ENCODE peak calls at places on chromosomes 2 and 18, in seven cellular contexts. One of them, this sample, is unnamed.
A peak's percentile ranks its signal among the peaks of the same experiment; 100 is the strongest.

GRCh38 chr2:198499539-198499938 is 695.1 kb downstream of the PLCL1 start:
- DNase-seq in effector memory CD4-positive, alpha-beta T cell: no peak
- DNase-seq in hepatocyte: peak; percentile 9
- DNase-seq in A549: no peak
- DNase-seq in IMR-90: peak; percentile 22
- DNase-seq in keratinocyte: no peak
- DNase-seq in small intestine: no peak
- DNase-seq in this sample: no peak

GRCh38 chr2:18518116-18519111 is 42.0 kb downstream of the RDH14 start:
- DNase-seq in effector memory CD4-positive, alpha-beta T cell: no peak
- DNase-seq in hepatocyte: peak; percentile 43
- DNase-seq in A549: no peak
- DNase-seq in IMR-90: peak; percentile 63
- DNase-seq in keratinocyte: no peak
- DNase-seq in small intestine: no peak
- DNase-seq in this sample: peak; percentile 55

GRCh38 chr2:212548459-212548815 is 9.8 kb upstream of the ERBB4 start:
- DNase-seq in effector memory CD4-positive, alpha-beta T cell: no peak
- DNase-seq in hepatocyte: peak; percentile 45
- DNase-seq in A549: peak; percentile 18
- DNase-seq in IMR-90: peak; percentile 28
- DNase-seq in keratinocyte: no peak
- DNase-seq in small intestine: peak; percentile 22
- DNase-seq in this sample: peak; percentile 56

GRCh38 chr2:127669056-127669455 is 6.3 kb downstream of the LIMS2 start:
- DNase-seq in effector memory CD4-positive, alpha-beta T cell: no peak
- DNase-seq in hepatocyte: no peak
- DNase-seq in A549: no peak
- DNase-seq in IMR-90: no peak
- DNase-seq in keratinocyte: no peak
- DNase-seq in small intestine: no peak
- DNase-seq in this sample: no peak

GRCh38 chr2:225608136-225608535 is 208.6 kb downstream of the NYAP2 start:
- DNase-seq in effector memory CD4-positive, alpha-beta T cell: no peak
- DNase-seq in hepatocyte: no peak
- DNase-seq in A549: no peak
- DNase-seq in IMR-90: no peak
- DNase-seq in keratinocyte: no peak
- DNase-seq in small intestine: no peak
- DNase-seq in this sample: no peak

GRCh38 chr18:49693276-49694005 is 119.9 kb downstream of the ACAA2 start:
- DNase-seq in effector memory CD4-positive, alpha-beta T cell: no peak
- DNase-seq in hepatocyte: no peak
- DNase-seq in A549: no peak
- DNase-seq in IMR-90: no peak
- DNase-seq in keratinocyte: no peak
- DNase-seq in small intestine: no peak
- DNase-seq in this sample: no peak

GRCh38 chr2:222842517-222843174 is 18.2 kb upstream of the ACSL3 start:
- DNase-seq in effector memory CD4-positive, alpha-beta T cell: no peak
- DNase-seq in hepatocyte: no peak
- DNase-seq in A549: peak; percentile 80
- DNase-seq in IMR-90: peak; percentile 74
- DNase-seq in keratinocyte: no peak
- DNase-seq in small intestine: no peak
- DNase-seq in this sample: no peak

GRCh38 chr2:193668557-193669323 is 1474.0 kb upstream of the TMEFF2 start:
- DNase-seq in effector memory CD4-positive, alpha-beta T cell: no peak
- DNase-seq in hepatocyte: no peak
- DNase-seq in A549: no peak
- DNase-seq in IMR-90: no peak
- DNase-seq in keratinocyte: no peak
- DNase-seq in small intestine: no peak
- DNase-seq in this sample: no peak

GRCh38 chr2:133379159-133379558 is 189.1 kb downstream of the NCKAP5 start:
- DNase-seq in effector memory CD4-positive, alpha-beta T cell: no peak
- DNase-seq in hepatocyte: no peak
- DNase-seq in A549: no peak
- DNase-seq in IMR-90: peak; percentile 20
- DNase-seq in keratinocyte: peak; percentile 79
- DNase-seq in small intestine: no peak
- DNase-seq in this sample: no peak

GRCh38 chr2:210541280-210541902 is 15.0 kb upstream of the CPS1 start:
- DNase-seq in effector memory CD4-positive, alpha-beta T cell: no peak
- DNase-seq in hepatocyte: peak; percentile 45
- DNase-seq in A549: no peak
- DNase-seq in IMR-90: peak; percentile 12
- DNase-seq in keratinocyte: no peak
- DNase-seq in small intestine: peak; percentile 71
- DNase-seq in this sample: no peak

GRCh38 chr18:46622999-46623398 is 34.0 kb downstream of the LOXHD1 start:
- DNase-seq in effector memory CD4-positive, alpha-beta T cell: no peak
- DNase-seq in hepatocyte: no peak
- DNase-seq in A549: peak; percentile 11
- DNase-seq in IMR-90: peak; percentile 15
- DNase-seq in keratinocyte: no peak
- DNase-seq in small intestine: no peak
- DNase-seq in this sample: no peak

GRCh38 chr2:133953524-133953923 is 300.3 kb upstream of the MGAT5 start:
- DNase-seq in effector memory CD4-positive, alpha-beta T cell: no peak
- DNase-seq in hepatocyte: no peak
- DNase-seq in A549: no peak
- DNase-seq in IMR-90: no peak
- DNase-seq in keratinocyte: no peak
- DNase-seq in small intestine: no peak
- DNase-seq in this sample: no peak

GRCh38 chr18:53984021-53984420 is 240.4 kb downstream of the MBD2 start:
- DNase-seq in effector memory CD4-positive, alpha-beta T cell: no peak
- DNase-seq in hepatocyte: no peak
- DNase-seq in A549: no peak
- DNase-seq in IMR-90: no peak
- DNase-seq in keratinocyte: peak; percentile 33
- DNase-seq in small intestine: no peak
- DNase-seq in this sample: peak; percentile 66

GRCh38 chr2:170215019-170215418 is 37.1 kb downstream of the MYO3B start:
- DNase-seq in effector memory CD4-positive, alpha-beta T cell: no peak
- DNase-seq in hepatocyte: no peak
- DNase-seq in A549: no peak
- DNase-seq in IMR-90: no peak
- DNase-seq in keratinocyte: no peak
- DNase-seq in small intestine: no peak
- DNase-seq in this sample: no peak

GRCh38 chr2:120738786-120739771 is 3.4 kb downstream of the GLI2 start:
- DNase-seq in effector memory CD4-positive, alpha-beta T cell: no peak
- DNase-seq in hepatocyte: no peak
- DNase-seq in A549: peak; percentile 67
- DNase-seq in IMR-90: no peak
- DNase-seq in keratinocyte: no peak
- DNase-seq in small intestine: no peak
- DNase-seq in this sample: no peak

DNA sequence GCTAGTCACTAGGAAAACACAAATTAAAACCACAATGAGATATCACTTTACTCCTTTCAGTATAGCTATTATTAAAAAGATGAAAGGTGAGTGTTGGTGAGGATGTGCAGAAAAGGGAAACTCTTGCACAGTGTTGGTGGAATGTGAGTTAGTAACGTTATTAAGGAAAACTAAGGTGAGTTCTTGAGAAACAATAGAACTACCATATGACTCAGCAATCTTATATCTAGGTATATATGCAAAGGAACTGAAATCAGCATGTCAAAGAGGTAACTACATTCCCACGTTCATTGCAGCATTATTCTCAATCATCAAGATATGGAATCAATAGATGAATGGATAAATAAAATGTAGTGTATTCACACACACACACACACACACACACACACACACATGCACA is 117.3 kb upstream of the HNMT start:
- DNase-seq in effector memory CD4-positive, alpha-beta T cell: no peak
- DNase-seq in hepatocyte: no peak
- DNase-seq in A549: no peak
- DNase-seq in IMR-90: no peak
- DNase-seq in keratinocyte: no peak
- DNase-seq in small intestine: no peak
- DNase-seq in this sample: no peak
- H3K4me3 ChIP-seq in effector memory CD4-positive, alpha-beta T cell: no peak overlapping the region
- H3K4me3 ChIP-seq in hepatocyte: no peak overlapping the region
- H3K4me3 ChIP-seq in A549: no peak overlapping the region
- H3K4me3 ChIP-seq in IMR-90: no peak overlapping the region
- H3K4me3 ChIP-seq in keratinocyte: peak overlapping the region; percentile 40
- H3K4me3 ChIP-seq in small intestine: no peak overlapping the region
- H3K4me3 ChIP-seq in this sample: no peak overlapping the region

GRCh38 chr2:217938038-217938437 is 64.8 kb downstream of the TNS1 start:
- DNase-seq in effector memory CD4-positive, alpha-beta T cell: no peak
- DNase-seq in hepatocyte: no peak
- DNase-seq in A549: no peak
- DNase-seq in IMR-90: no peak
- DNase-seq in keratinocyte: no peak
- DNase-seq in small intestine: no peak
- DNase-seq in this sample: no peak
- H3K4me3 ChIP-seq in effector memory CD4-positive, alpha-beta T cell: no peak overlapping the region
- H3K4me3 ChIP-seq in hepatocyte: no peak overlapping the region
- H3K4me3 ChIP-seq in A549: no peak overlapping the region
- H3K4me3 ChIP-seq in IMR-90: no peak overlapping the region
- H3K4me3 ChIP-seq in keratinocyte: no peak overlapping the region
- H3K4me3 ChIP-seq in small intestine: no peak overlapping the region
- H3K4me3 ChIP-seq in this sample: no peak overlapping the region

GRCh38 chr2:226903179-226903578 is 67.3 kb downstream of the RHBDD1 start:
- DNase-seq in effector memory CD4-positive, alpha-beta T cell: no peak
- DNase-seq in hepatocyte: no peak
- DNase-seq in A549: peak; percentile 18
- DNase-seq in IMR-90: peak; percentile 93
- DNase-seq in keratinocyte: no peak
- DNase-seq in small intestine: no peak
- DNase-seq in this sample: peak; percentile 88
- H3K4me3 ChIP-seq in effector memory CD4-positive, alpha-beta T cell: no peak overlapping the region
- H3K4me3 ChIP-seq in hepatocyte: no peak overlapping the region
- H3K4me3 ChIP-seq in A549: no peak overlapping the region
- H3K4me3 ChIP-seq in IMR-90: no peak overlapping the region
- H3K4me3 ChIP-seq in keratinocyte: no peak overlapping the region
- H3K4me3 ChIP-seq in small intestine: no peak overlapping the region
- H3K4me3 ChIP-seq in this sample: no peak overlapping the region

GRCh38 chr2:30236591-30237245 is 5.4 kb downstream of the LBH start:
- DNase-seq in effector memory CD4-positive, alpha-beta T cell: no peak
- DNase-seq in hepatocyte: no peak
- DNase-seq in A549: no peak
- DNase-seq in IMR-90: no peak
- DNase-seq in keratinocyte: no peak
- DNase-seq in small intestine: no peak
- DNase-seq in this sample: no peak

GRCh38 chr2:30237346-30238142 is 6.2 kb downstream of the LBH start:
- DNase-seq in effector memory CD4-positive, alpha-beta T cell: no peak
- DNase-seq in hepatocyte: no peak
- DNase-seq in A549: no peak
- DNase-seq in IMR-90: no peak
- DNase-seq in keratinocyte: no peak
- DNase-seq in small intestine: no peak
- DNase-seq in this sample: no peak

GRCh38 chr2:30235008-30235655 is 3.8 kb downstream of the LBH start:
- DNase-seq in effector memory CD4-positive, alpha-beta T cell: peak; percentile 29
- DNase-seq in hepatocyte: no peak
- DNase-seq in A549: no peak
- DNase-seq in IMR-90: peak; percentile 60
- DNase-seq in keratinocyte: no peak
- DNase-seq in small intestine: no peak
- DNase-seq in this sample: peak; percentile 47

GRCh38 chr2:30234180-30234971 is 3.0 kb downstream of the LBH start:
- DNase-seq in effector memory CD4-positive, alpha-beta T cell: no peak
- DNase-seq in hepatocyte: peak; percentile 62
- DNase-seq in A549: peak; percentile 89
- DNase-seq in IMR-90: peak; percentile 96
- DNase-seq in keratinocyte: peak; percentile 42
- DNase-seq in small intestine: no peak
- DNase-seq in this sample: peak; percentile 95

DNA sequence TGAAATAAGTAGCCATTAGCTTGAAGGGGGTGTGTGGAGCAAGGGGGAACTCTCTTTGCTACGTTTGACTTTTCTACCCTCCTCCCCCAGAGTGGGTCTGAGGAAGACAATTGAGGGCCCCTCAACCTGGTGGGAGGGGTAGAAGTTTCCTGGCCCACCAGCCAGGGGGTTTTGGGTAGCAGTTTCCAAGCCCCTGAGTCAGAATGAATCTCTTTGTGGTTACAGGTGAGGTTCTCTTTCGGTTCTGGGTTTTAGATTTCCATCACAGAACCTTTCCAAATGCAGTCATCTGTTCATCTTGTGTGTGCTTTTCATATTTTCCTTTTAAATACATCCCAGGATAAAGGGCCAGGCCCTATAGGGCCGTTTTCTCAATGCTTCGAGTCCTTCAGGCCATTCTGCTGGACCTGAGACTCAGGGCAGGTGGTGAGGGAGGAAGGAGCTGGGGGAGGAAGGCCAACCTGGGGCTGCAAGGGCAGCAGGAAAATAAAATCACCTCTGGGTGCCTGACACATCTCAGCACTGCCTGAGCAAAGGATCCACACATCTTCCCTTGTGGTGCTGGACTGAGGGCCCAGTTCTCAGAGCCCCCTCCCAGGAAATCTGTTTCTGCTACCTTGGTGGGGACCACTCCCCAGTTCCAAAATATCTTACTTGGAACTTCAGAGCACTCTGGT is 4.7 kb downstream of the LBH start:
- DNase-seq in effector memory CD4-positive, alpha-beta T cell: no peak
- DNase-seq in hepatocyte: no peak
- DNase-seq in A549: no peak
- DNase-seq in IMR-90: no peak
- DNase-seq in keratinocyte: no peak
- DNase-seq in small intestine: no peak
- DNase-seq in this sample: no peak
- H3K4me3 ChIP-seq in effector memory CD4-positive, alpha-beta T cell: peak overlapping the region; percentile 94
- H3K4me3 ChIP-seq in hepatocyte: no peak overlapping the region
- H3K4me3 ChIP-seq in A549: peak overlapping the region; percentile 97
- H3K4me3 ChIP-seq in IMR-90: peak overlapping the region; percentile 84
- H3K4me3 ChIP-seq in keratinocyte: no peak overlapping the region
- H3K4me3 ChIP-seq in small intestine: no peak overlapping the region
- H3K4me3 ChIP-seq in this sample: no peak overlapping the region

This sample was measured in brain microvascular endothelial cell.